ENCODE peak calls at places on chromosomes 4 and X, in eight cellular contexts. One of them, this sample, is unnamed.

GRCh38 chr4:110751991-110752390 is 129.1 kb upstream of the PITX2 start:
- DNase-seq in SK-N-SH: no peak
- DNase-seq in neural progenitor cell: no peak
- DNase-seq in GM23248: no peak
- DNase-seq in endodermal cell: no peak
- DNase-seq in fibroblast of lung: no peak
- DNase-seq in mammary epithelial cell: no peak
- DNase-seq in colonic mucosa: no peak
- DNase-seq in this sample: no peak

GRCh38 chr4:125505637-125506036 is 190.9 kb downstream of the FAT4 start:
- DNase-seq in mammary epithelial cell: no peak
- DNase-seq in GM23248: peak
- DNase-seq in colonic mucosa: no peak
- DNase-seq in neural progenitor cell: no peak
- DNase-seq in SK-N-SH: no peak
- DNase-seq in fibroblast of lung: no peak
- DNase-seq in endodermal cell: no peak
- DNase-seq in this sample: no peak

GRCh38 chrX:9940397-9940796 is 26.8 kb upstream of the CLDN34 start:
- DNase-seq in endodermal cell: no peak
- DNase-seq in colonic mucosa: no peak
- DNase-seq in GM23248: peak
- DNase-seq in mammary epithelial cell: peak
- DNase-seq in fibroblast of lung: peak
- DNase-seq in neural progenitor cell: no peak
- DNase-seq in SK-N-SH: no peak
- DNase-seq in this sample: no peak

GRCh38 chr4:148089624-148090023 is 352.6 kb downstream of the NR3C2 start:
- DNase-seq in colonic mucosa: peak
- DNase-seq in GM23248: no peak
- DNase-seq in mammary epithelial cell: no peak
- DNase-seq in endodermal cell: no peak
- DNase-seq in fibroblast of lung: no peak
- DNase-seq in SK-N-SH: no peak
- DNase-seq in neural progenitor cell: no peak
- DNase-seq in this sample: no peak

GRCh38 chr4:150960818-150961217 is 54.3 kb downstream of the LRBA start:
- DNase-seq in endodermal cell: peak
- DNase-seq in mammary epithelial cell: peak
- DNase-seq in fibroblast of lung: peak
- DNase-seq in colonic mucosa: peak
- DNase-seq in SK-N-SH: peak
- DNase-seq in neural progenitor cell: peak
- DNase-seq in GM23248: peak
- DNase-seq in this sample: peak

GRCh38 chrX:65679071-65679540 is 11.7 kb downstream of the MSN start:
- DNase-seq in neural progenitor cell: no peak
- DNase-seq in GM23248: peak
- DNase-seq in fibroblast of lung: no peak
- DNase-seq in mammary epithelial cell: peak
- DNase-seq in SK-N-SH: no peak
- DNase-seq in colonic mucosa: no peak
- DNase-seq in endodermal cell: no peak
- DNase-seq in this sample: no peak

GRCh38 chr4:182212211-182212761 is 30.9 kb upstream of the TENM3 start:
- DNase-seq in fibroblast of lung: peak
- DNase-seq in mammary epithelial cell: peak
- DNase-seq in SK-N-SH: peak
- DNase-seq in colonic mucosa: no peak
- DNase-seq in neural progenitor cell: peak
- DNase-seq in endodermal cell: no peak
- DNase-seq in GM23248: no peak
- DNase-seq in this sample: no peak

GRCh38 chr4:102560743-102561341 is 59.7 kb downstream of the NFKB1 start:
- DNase-seq in colonic mucosa: no peak
- DNase-seq in mammary epithelial cell: no peak
- DNase-seq in endodermal cell: no peak
- DNase-seq in GM23248: no peak
- DNase-seq in neural progenitor cell: no peak
- DNase-seq in SK-N-SH: no peak
- DNase-seq in fibroblast of lung: no peak
- DNase-seq in this sample: no peak

GRCh38 chr4:169658196-169658595 is 37.8 kb downstream of the CLCN3 start:
- DNase-seq in neural progenitor cell: no peak
- DNase-seq in fibroblast of lung: no peak
- DNase-seq in colonic mucosa: no peak
- DNase-seq in GM23248: no peak
- DNase-seq in SK-N-SH: no peak
- DNase-seq in endodermal cell: no peak
- DNase-seq in mammary epithelial cell: peak
- DNase-seq in this sample: no peak

DNA sequence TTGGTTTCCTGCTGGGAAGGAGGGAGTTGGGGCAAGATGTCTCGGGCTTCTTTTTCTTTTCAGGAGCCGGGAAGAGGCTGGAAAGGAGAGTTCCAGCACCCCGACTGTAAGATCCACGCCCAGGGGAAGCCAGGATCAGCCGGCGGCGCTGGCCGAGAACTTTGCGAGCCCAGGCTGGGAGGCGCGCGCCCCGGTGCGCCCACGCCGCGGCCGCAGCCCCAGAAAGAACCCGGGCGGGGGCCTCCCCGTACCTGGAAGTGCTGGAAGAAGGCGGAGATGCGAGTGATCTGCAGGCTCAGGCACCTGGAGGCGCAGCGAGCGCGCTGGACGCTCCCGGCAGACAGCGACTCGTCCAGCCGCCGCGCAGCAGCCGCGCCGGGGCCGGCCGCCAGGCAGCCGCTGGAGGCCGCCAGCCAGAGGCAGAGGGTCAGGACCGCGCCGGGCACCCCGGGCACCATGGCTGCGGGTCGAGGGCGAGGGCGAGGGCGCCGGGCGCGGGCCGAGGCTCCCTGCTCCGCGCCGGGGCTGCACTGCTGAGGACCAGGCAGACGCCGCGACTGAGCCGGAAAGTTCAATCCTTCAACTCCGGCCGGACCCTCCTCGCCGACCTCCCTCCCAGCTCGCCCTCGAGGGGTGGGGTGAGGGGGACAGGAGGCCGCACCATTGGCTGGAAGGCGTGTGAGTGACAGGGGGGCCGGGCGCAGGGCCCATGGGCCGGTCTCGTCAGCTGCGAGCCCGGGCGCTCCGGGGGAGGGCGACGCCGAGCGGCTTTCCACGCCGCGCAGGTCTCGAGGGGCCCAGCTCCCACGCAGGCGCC is at the start of gene ANOS1:
- DNase-seq in fibroblast of lung: peak
- DNase-seq in endodermal cell: peak
- DNase-seq in colonic mucosa: no peak
- DNase-seq in mammary epithelial cell: peak
- DNase-seq in neural progenitor cell: peak
- DNase-seq in GM23248: peak
- DNase-seq in SK-N-SH: peak
- DNase-seq in this sample: peak
- H3K9ac ChIP-seq in fibroblast of lung: no peak
- H3K9ac ChIP-seq in endodermal cell: peak
- H3K9ac ChIP-seq in colonic mucosa: no peak
- H3K9ac ChIP-seq in mammary epithelial cell: no peak
- H3K9ac ChIP-seq in neural progenitor cell: no peak
- H3K9ac ChIP-seq in GM23248: no peak
- H3K9ac ChIP-seq in SK-N-SH: no peak
- H3K9ac ChIP-seq in this sample: no peak

DNA sequence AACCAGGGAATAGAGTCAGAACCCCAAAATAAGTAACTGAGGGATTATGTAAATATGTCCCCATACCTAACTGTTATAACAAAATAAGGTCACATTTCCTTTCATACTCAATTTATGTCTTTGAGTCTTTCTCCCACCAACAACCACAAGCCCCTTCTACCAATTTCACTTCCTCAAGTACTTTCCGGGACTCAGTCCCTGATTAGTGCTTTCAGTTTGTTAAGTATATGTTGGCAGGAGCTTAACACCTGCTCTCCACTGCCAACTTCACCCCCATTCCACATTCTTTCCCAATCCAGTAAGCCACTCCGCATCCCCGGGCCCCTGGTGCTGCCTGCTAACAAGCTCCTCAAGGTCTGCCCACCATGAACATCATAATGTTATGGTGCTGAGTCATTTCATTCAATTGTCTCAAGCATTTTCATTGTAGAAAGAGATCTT is 71.3 kb upstream of the SPRY1 start:
- DNase-seq in GM23248: no peak
- DNase-seq in SK-N-SH: no peak
- DNase-seq in endodermal cell: peak
- DNase-seq in mammary epithelial cell: no peak
- DNase-seq in fibroblast of lung: no peak
- DNase-seq in colonic mucosa: no peak
- DNase-seq in neural progenitor cell: no peak
- DNase-seq in this sample: peak
- H3K9ac ChIP-seq in GM23248: no peak
- H3K9ac ChIP-seq in SK-N-SH: no peak
- H3K9ac ChIP-seq in endodermal cell: no peak
- H3K9ac ChIP-seq in mammary epithelial cell: no peak
- H3K9ac ChIP-seq in fibroblast of lung: no peak
- H3K9ac ChIP-seq in colonic mucosa: no peak
- H3K9ac ChIP-seq in neural progenitor cell: no peak
- H3K9ac ChIP-seq in this sample: no peak

DNA sequence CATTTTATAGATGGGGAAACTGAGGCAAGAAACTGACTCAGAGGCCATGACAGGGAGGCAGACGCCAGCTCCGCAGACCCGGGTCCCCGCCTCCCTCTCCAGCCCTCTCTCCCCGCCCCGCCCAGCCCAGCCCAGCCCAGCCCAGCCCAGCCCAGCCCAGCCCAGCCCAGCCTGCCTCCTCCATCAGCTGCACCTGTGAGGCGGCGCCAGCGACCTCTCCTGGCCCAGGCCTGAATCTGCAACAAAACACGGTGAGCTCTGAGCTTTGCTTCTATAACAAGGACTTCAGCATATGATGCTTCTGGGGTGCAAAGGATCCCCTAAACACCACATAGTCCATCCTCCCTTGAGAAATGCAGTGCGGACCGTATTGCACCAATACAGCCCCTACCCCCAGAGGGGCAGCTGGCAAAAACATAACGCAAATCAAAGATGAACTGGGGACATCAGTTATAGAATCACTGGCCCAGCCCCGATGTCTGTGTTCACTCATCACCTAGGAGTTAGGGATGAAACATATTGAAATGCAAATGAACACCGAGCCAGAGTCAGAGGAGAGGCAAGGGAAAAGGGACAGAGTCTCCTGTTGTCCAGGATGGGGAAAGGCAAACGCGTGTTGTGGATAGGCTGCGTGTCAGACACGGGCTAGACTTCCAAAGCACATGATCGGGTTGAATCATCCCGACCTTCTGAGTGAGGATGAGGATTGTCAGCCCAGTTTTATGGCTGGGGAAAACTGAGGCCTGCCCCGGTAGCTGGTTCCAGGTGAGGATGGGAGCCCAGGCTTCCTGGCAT is 216.1 kb upstream of the PSAPL1 start:
- DNase-seq in endodermal cell: peak
- DNase-seq in mammary epithelial cell: peak
- DNase-seq in neural progenitor cell: peak
- DNase-seq in GM23248: peak
- DNase-seq in fibroblast of lung: peak
- DNase-seq in colonic mucosa: no peak
- DNase-seq in SK-N-SH: no peak
- DNase-seq in this sample: no peak
- H3K9ac ChIP-seq in endodermal cell: no peak
- H3K9ac ChIP-seq in mammary epithelial cell: peak
- H3K9ac ChIP-seq in neural progenitor cell: no peak
- H3K9ac ChIP-seq in GM23248: no peak
- H3K9ac ChIP-seq in fibroblast of lung: no peak
- H3K9ac ChIP-seq in colonic mucosa: no peak
- H3K9ac ChIP-seq in SK-N-SH: no peak
- H3K9ac ChIP-seq in this sample: no peak

DNA sequence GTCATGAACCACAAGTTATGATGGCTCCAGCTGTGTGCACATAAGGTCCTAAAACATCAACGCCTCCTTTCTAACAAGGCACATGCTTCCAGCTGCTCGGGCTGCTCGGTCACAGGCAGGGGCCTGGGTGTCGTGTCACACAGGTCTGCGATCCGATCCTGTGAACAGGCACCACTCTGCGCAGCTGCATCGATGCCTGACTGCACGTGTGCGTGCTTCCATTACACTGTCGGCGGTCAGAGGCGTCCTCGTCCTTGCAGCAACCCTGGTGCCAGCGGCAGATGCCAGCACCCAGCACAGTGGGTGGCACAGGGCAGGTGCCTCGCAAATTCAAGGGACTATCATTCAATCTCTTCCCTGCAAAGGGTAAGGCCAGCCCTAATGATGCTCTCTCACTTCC is 23.9 kb downstream of the ZFYVE28 start:
- DNase-seq in mammary epithelial cell: no peak
- DNase-seq in SK-N-SH: no peak
- DNase-seq in fibroblast of lung: no peak
- DNase-seq in colonic mucosa: no peak
- DNase-seq in endodermal cell: no peak
- DNase-seq in neural progenitor cell: no peak
- DNase-seq in GM23248: no peak
- DNase-seq in this sample: no peak
- H3K9ac ChIP-seq in mammary epithelial cell: no peak
- H3K9ac ChIP-seq in SK-N-SH: no peak
- H3K9ac ChIP-seq in fibroblast of lung: no peak
- H3K9ac ChIP-seq in colonic mucosa: no peak
- H3K9ac ChIP-seq in endodermal cell: no peak
- H3K9ac ChIP-seq in neural progenitor cell: no peak
- H3K9ac ChIP-seq in GM23248: no peak
- H3K9ac ChIP-seq in this sample: no peak

DNA sequence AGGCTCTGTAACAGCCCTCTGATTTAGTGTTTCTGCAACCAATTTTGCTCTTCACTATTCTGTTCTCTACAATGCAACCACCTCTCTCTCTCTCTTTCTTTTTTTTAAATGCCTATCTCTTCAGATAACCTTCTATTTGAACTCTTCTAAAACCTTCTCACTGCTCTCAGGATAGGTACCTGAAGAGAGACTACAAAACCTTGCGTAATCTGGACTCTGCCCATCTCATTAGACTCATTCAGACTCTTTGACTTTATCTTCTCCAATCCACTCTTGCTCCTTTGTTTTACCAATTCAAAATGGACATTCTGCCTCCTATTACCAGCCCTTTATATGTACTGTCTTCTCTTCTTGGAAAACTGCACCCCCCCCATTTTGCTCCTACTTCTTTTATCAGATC is 291.6 kb downstream of the CAMK2D start:
- DNase-seq in endodermal cell: no peak
- DNase-seq in mammary epithelial cell: no peak
- DNase-seq in SK-N-SH: no peak
- DNase-seq in GM23248: no peak
- DNase-seq in colonic mucosa: no peak
- DNase-seq in neural progenitor cell: no peak
- DNase-seq in fibroblast of lung: no peak
- DNase-seq in this sample: no peak
- H3K9ac ChIP-seq in endodermal cell: no peak
- H3K9ac ChIP-seq in mammary epithelial cell: no peak
- H3K9ac ChIP-seq in SK-N-SH: no peak
- H3K9ac ChIP-seq in GM23248: peak
- H3K9ac ChIP-seq in colonic mucosa: no peak
- H3K9ac ChIP-seq in neural progenitor cell: no peak
- H3K9ac ChIP-seq in fibroblast of lung: no peak
- H3K9ac ChIP-seq in this sample: no peak

This sample was measured in MM.1S.